ENCODE peak calls at places on chromosomes 3 and 15, in four cellular contexts. V, P, N and M are unnamed samples.

GRCh38 chr3:183591881-183592521 is 36.5 kb upstream of the KLHL6 start:
- DNase-seq in N (no peak), V (peak), P (peak), M (no peak)

GRCh38 chr15:99343836-99344551 is 92.7 kb downstream of the LRRC28 start:
- DNase-seq in V (no peak), P (peak), N (peak), M (peak)

GRCh38 chr3:115245899-115246298 is 98.8 kb upstream of the ZBTB20 start:
- DNase-seq in N (no peak), P (no peak), V (no peak), M (no peak)

GRCh38 chr3:60636846-60637245 is 614.4 kb downstream of the FHIT start:
- DNase-seq in V (no peak), N (no peak), P (no peak), M (no peak)

GRCh38 chr3:21839592-21839991 is 88.6 kb upstream of the ZNF385D start:
- DNase-seq in P (peak), V (peak), N (no peak), M (no peak)

GRCh38 chr3:78580691-78581090 is 1187.1 kb downstream of the ROBO1 start:
- DNase-seq in V (no peak), N (no peak), P (no peak), M (no peak)

GRCh38 chr3:123623346-123623880 is 38.6 kb upstream of the HACD2 start:
- DNase-seq in N (no peak), V (no peak), P (no peak), M (no peak)

GRCh38 chr3:169660709-169661566 is 2.6 kb downstream of the MECOM start:
- DNase-seq in V (peak), P (no peak), N (peak), M (no peak)

GRCh38 chr3:170007031-170007663 is 30.6 kb upstream of the GPR160 start:
- DNase-seq in P (peak), V (peak), N (no peak), M (peak)

GRCh38 chr3:129078510-129078909 is 17.9 kb downstream of the GP9 start:
- DNase-seq in V (no peak), P (no peak), N (no peak), M (no peak)

GRCh38 chr3:22361465-22361864 is 610.5 kb upstream of the ZNF385D start:
- DNase-seq in V (no peak), P (no peak), N (no peak), M (no peak)

GRCh38 chr3:121958801-121959200 is 63.2 kb downstream of the ILDR1 start:
- DNase-seq in V (no peak), N (no peak), P (no peak), M (no peak)

GRCh38 chr15:31840849-31841476 is 189.4 kb upstream of the CHRNA7 start:
- DNase-seq in V (no peak), P (no peak), N (no peak), M (no peak)

GRCh38 chr15:93265046-93265658 is 176.1 kb upstream of the RGMA start:
- DNase-seq in N (no peak), V (no peak), P (no peak), M (no peak)

GRCh38 chr3:101862453-101863165 is 13.3 kb downstream of the NFKBIZ start:
- DNase-seq in P (no peak), V (no peak), N (no peak), M (no peak)

GRCh38 chr3:193928354-193929209 is 207.4 kb upstream of the HES1 start:
- DNase-seq in V (no peak), N (no peak), P (no peak), M (no peak)

GRCh38 chr15:44529864-44530604 is 6.9 kb upstream of the EIF3J start:
- DNase-seq in P (no peak), V (no peak), N (no peak), M (peak)

GRCh38 chr15:81054236-81054635 is 53.5 kb downstream of the TLNRD1 start:
- DNase-seq in V (no peak), N (no peak), P (no peak), M (no peak)

GRCh38 chr3:152491922-152492321 is 223.2 kb downstream of the MBNL1 start:
- DNase-seq in V (no peak), N (no peak), P (no peak), M (no peak)

GRCh38 chr3:129622933-129623332 is 16.5 kb upstream of the PLXND1 start:
- DNase-seq in N (peak), P (no peak), V (no peak), M (no peak)

GRCh38 chr15:59048897-59049296 is 56.0 kb upstream of the CCNB2 start:
- DNase-seq in N (no peak), P (no peak), V (no peak), M (no peak)

GRCh38 chr15:71599404-71600225 is 210.7 kb upstream of the NR2E3 start:
- DNase-seq in P (no peak), N (no peak), V (no peak), M (no peak)

GRCh38 chr3:51942603-51943450 is 664 bp downstream of the PARP3 start:
- DNase-seq in P (peak), V (peak), N (peak), M (peak)

GRCh38 chr15:83547168-83547567 is 100.0 kb downstream of the SH3GL3 start:
- DNase-seq in P (no peak), N (no peak), V (no peak), M (no peak)

GRCh38 chr3:124519844-124520243 is 210.4 kb upstream of the UMPS start:
- DNase-seq in V (no peak), P (no peak), N (no peak), M (no peak)

GRCh38 chr15:91318976-91319714 is 219.1 kb downstream of the SV2B start:
- DNase-seq in V (no peak), P (no peak), N (no peak), M (no peak)
- H3K27ac ChIP-seq in V (no peak), P (no peak), N (no peak), M (no peak)

DNA sequence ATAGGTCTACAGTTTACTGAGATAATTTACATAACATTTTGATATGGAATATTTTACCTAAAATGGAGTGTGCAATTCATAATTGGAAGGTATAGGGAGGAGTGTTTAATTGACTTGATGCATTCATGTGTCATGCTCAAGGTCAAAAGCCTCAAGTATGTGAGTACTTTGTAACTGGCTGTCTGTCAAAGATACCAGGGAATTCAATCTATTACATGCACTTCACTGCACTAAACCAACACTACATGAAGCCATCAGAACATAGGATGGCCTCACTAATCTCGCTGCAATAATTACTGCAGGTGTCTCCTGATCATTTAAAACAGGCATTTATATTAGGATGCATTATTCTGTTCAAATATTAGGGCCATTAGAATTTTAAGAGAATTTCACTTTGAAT is 367.2 kb downstream of the CNTN4 start:
- DNase-seq in N (no peak), V (no peak), P (no peak), M (no peak)
- H3K27ac ChIP-seq in N (no peak), V (no peak), P (no peak), M (no peak)

DNA sequence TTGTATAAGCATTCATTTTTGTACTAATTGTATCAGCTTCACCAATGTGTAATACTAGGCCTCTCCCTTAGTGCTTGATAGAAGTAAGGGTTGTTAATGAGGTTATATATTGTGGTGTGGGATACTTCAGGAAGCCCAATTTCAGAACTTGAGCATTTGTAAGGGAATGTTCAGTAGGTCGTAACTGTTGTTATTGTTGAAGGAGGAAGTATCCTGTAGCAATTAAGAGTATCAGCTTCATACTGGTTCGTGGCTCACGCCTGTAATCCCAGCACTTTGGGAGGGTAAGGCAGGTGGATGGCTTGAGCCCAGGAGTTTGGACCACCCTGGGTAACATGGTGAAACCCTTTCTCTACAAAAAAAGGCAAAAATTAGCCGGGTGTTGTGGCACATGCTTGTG is 30.6 kb downstream of the IQGAP1 start:
- DNase-seq in P (no peak), V (no peak), N (no peak), M (no peak)
- H3K27ac ChIP-seq in P (no peak), V (no peak), N (no peak), M (no peak)

GRCh38 chr3:4950351-4950784 is 28.9 kb upstream of the BHLHE40 start:
- DNase-seq in N (no peak), P (no peak), V (no peak), M (no peak)
- H3K27ac ChIP-seq in N (no peak), P (no peak), V (no peak), M (no peak)

GRCh38 chr3:48960841-48961413 is 29.1 kb upstream of the P4HTM start:
- DNase-seq in N (no peak), P (no peak), V (no peak), M (no peak)

GRCh38 chr3:48962340-48962739 is 27.7 kb upstream of the P4HTM start:
- DNase-seq in N (no peak), V (no peak), P (no peak), M (no peak)

GRCh38 chr3:48963591-48963990 is 26.4 kb upstream of the P4HTM start:
- DNase-seq in P (no peak), N (no peak), V (no peak), M (no peak)

GRCh38 chr3:48966367-48966766 is 23.7 kb upstream of the P4HTM start:
- DNase-seq in V (peak), N (no peak), P (no peak), M (no peak)

GRCh38 chr3:48962939-48963338 is 27.1 kb upstream of the P4HTM start:
- DNase-seq in V (no peak), P (no peak), N (no peak), M (no peak)
- H3K27ac ChIP-seq in V (no peak), P (no peak), N (no peak), M (no peak)